ENCODE peak calls at places on chromosomes 7 and 10, in four cellular contexts. D, B, A and J are unnamed samples.

GRCh38 chr10:13371879-13372470 is 23.9 kb upstream of the SEPHS1 start:
- DNase-seq in D (peak), B (peak), A (peak), J (peak)

GRCh38 chr10:110901954-110902819 is 16.8 kb downstream of the BBIP1 start:
- DNase-seq in B (no peak), A (peak), D (no peak), J (no peak)

GRCh38 chr7:7816084-7816483 is 97.7 kb upstream of the RPA3 start:
- DNase-seq in A (no peak), B (no peak), D (no peak), J (peak)

GRCh38 chr10:73060738-73061635 is 35.7 kb downstream of the P4HA1 start:
- DNase-seq in D (no peak), B (peak), A (peak), J (peak)

GRCh38 chr10:68559872-68560200 is 301 bp upstream of the TET1 start:
- DNase-seq in B (no peak), D (no peak), A (peak), J (no peak)

GRCh38 chr10:5442056-5442989 is 30.0 kb downstream of the NET1 start:
- DNase-seq in B (peak), D (no peak), A (peak), J (peak)

GRCh38 chr10:72736176-72736795 is 44.3 kb downstream of the MCU start:
- DNase-seq in A (peak), D (no peak), B (peak), J (no peak)

GRCh38 chr10:122404576-122404975 is 30.1 kb downstream of the PLEKHA1 start:
- DNase-seq in B (no peak), A (no peak), D (no peak), J (no peak)

GRCh38 chr10:132880148-132880981 is 62.0 kb downstream of the CFAP46 start:
- DNase-seq in D (no peak), A (no peak), B (no peak), J (no peak)

GRCh38 chr10:60975716-60976115 is 31.7 kb upstream of the RHOBTB1 start:
- DNase-seq in D (no peak), B (no peak), A (peak), J (no peak)

GRCh38 chr7:29957921-29958320 is 31.7 kb downstream of the SCRN1 start:
- DNase-seq in D (no peak), B (no peak), A (no peak), J (no peak)

GRCh38 chr7:27586825-27587224 is 75.9 kb downstream of the HIBADH start:
- DNase-seq in D (no peak), B (peak), A (no peak), J (peak)

GRCh38 chr10:123970207-123970926 is 78.8 kb upstream of the CPXM2 start:
- DNase-seq in A (no peak), B (no peak), D (no peak), J (no peak)

GRCh38 chr10:28559661-28560060 is 26.7 kb downstream of the WAC start:
- DNase-seq in A (no peak), D (no peak), B (no peak), J (no peak)

GRCh38 chr7:103075337-103075918 is 488 bp downstream of the ARMC10 start:
- DNase-seq in D (peak), A (peak), B (peak), J (peak)

GRCh38 chr7:47147213-47147631 is 434.7 kb downstream of the TNS3 start:
- DNase-seq in A (no peak), D (peak), B (no peak), J (no peak)

GRCh38 chr7:54814401-54814800 is 55.4 kb upstream of the SEC61G start:
- DNase-seq in D (no peak), A (no peak), B (no peak), J (no peak)

GRCh38 chr7:149719050-149719899 is 54.1 kb downstream of the ZNF467 start:
- DNase-seq in B (no peak), D (no peak), A (peak), J (no peak)

GRCh38 chr10:127119901-127120300 is 76.5 kb downstream of the INSYN2A start:
- DNase-seq in A (no peak), D (no peak), B (no peak), J (no peak)

GRCh38 chr10:8712653-8713052 is 658.2 kb downstream of the GATA3 start:
- DNase-seq in A (no peak), D (no peak), B (no peak), J (no peak)

GRCh38 chr7:116145245-116145852 is 65.0 kb upstream of the TES start:
- DNase-seq in A (no peak), B (no peak), D (no peak), J (peak)
- H3K4me3 ChIP-seq in A (no peak), B (no peak), D (no peak), J (no peak)

DNA sequence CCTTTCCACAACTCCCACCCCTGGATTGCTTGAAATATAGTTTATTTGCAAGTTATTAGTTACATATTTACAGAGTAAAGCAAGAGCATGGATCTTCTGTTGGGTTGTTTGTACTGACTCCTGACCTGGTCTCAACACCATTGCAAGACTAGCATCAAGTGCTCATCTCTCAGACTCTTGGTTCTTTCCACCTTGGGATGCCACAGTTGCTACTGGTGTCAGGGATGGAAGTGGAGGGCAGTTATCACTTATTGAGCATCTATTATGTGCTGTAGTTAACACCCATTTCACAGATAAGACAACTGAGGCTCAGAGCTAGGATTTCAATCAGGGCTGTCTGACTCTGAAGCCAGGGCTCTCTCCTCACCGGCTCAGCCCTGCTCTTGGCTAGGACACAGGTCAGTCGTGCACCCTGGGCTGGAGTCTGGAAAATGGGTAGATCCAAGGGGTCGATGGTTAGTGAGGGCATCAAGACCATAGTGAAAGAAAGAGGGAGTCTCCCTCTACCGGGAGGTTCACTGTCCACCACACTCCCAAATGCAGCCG is 614 bp upstream of the ADAMTS14 start:
- DNase-seq in A (no peak), D (no peak), B (no peak), J (no peak)
- TF ChIP-seq CTCF in A (no peak), D (no peak), B (no peak), J (no peak)

GRCh38 chr7:26291251-26291650 is 411 bp upstream of the SNX10 start:
- DNase-seq in B (no peak), D (no peak), A (no peak), J (no peak)

GRCh38 chr7:26292768-26293560 is 1.3 kb downstream of the SNX10 start:
- DNase-seq in A (peak), B (no peak), D (peak), J (peak)

GRCh38 chr7:26291699-26292538 is at the start of gene SNX10:
- DNase-seq in A (peak), D (peak), B (peak), J (peak)

GRCh38 chr7:26295015-26295414 is 3.4 kb downstream of the SNX10 start:
- DNase-seq in D (no peak), B (no peak), A (no peak), J (no peak)

DNA sequence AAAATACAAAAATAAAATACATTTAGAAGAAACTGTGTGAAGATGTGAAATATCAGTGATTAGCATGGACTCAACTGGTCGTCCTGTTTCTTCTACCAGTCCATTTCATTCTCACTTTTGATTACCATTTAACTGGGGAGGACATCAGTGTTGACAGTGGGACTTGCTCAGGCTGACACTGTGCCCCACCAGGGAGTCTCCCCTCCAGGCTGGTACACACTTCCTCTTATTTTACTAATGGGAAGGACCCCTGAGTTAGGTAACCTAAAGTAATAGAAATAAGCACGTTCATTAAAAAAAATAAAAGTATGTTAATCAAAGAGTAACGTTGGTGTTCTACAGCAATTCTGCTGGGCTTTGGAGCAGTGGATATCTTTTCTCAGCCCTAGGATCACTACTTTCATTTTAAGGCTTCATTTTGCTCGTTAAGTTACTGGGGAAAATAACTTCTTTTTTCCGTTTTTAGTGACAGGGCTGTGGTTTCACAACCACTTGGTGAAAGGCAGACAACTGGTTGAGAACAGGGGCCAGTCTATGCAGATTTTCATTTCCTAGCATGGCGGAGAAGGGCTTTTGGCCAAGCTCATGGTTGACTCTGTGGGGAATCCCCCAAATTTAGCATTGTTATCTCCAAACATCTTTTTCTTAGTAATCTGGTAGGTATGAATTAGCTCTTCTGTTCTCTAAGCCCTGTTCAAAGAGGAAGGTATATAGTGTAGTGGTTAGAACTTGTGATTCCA is 2.1 kb downstream of the SNX10 start:
- DNase-seq in D (no peak), A (peak), B (no peak), J (peak)
- H3K4me3 ChIP-seq in D (peak), A (peak), B (no peak), J (peak)

GRCh38 chr10:96334888-96335526 is 23.8 kb downstream of the OPALIN start:
- DNase-seq in D (no peak), A (peak), B (peak), J (peak)
- TF ChIP-seq CTCF in D (peak), A (peak), B (peak), J (peak)

GRCh38 chr7:100389437-100390088 is 16.3 kb downstream of the PILRA start:
- DNase-seq in D (no peak), A (peak), B (no peak), J (no peak)
- H3K4me3 ChIP-seq in D (no peak), A (no peak), B (no peak), J (no peak)

GRCh38 chr7:51261117-51261835 is 55.3 kb downstream of the COBL start:
- DNase-seq in B (no peak), A (no peak), D (no peak), J (no peak)

GRCh38 chr7:51261950-51262795 is 54.4 kb downstream of the COBL start:
- DNase-seq in B (no peak), D (no peak), A (no peak), J (no peak)

GRCh38 chr7:51256916-51257315 is 59.7 kb downstream of the COBL start:
- DNase-seq in D (no peak), B (no peak), A (no peak), J (no peak)

GRCh38 chr7:51260516-51260915 is 56.1 kb downstream of the COBL start:
- DNase-seq in B (no peak), A (no peak), D (no peak), J (no peak)

GRCh38 chr7:51259766-51260165 is 56.8 kb downstream of the COBL start:
- DNase-seq in A (no peak), B (no peak), D (no peak), J (no peak)
- TF ChIP-seq CTCF in A (no peak), B (no peak), D (no peak), J (no peak)

GRCh38 chr10:129645487-129645886 is 178.4 kb downstream of the MGMT start:
- DNase-seq in D (no peak), B (no peak), A (no peak), J (no peak)
- H3K4me3 ChIP-seq in D (no peak), B (no peak), A (no peak), J (no peak)

GRCh38 chr7:107661865-107662379 is 1.3 kb downstream of the SLC26A4 start:
- DNase-seq in B (no peak), A (no peak), D (no peak), J (no peak)
- TF ChIP-seq CTCF in B (no peak), A (no peak), D (no peak), J (no peak)

DNA sequence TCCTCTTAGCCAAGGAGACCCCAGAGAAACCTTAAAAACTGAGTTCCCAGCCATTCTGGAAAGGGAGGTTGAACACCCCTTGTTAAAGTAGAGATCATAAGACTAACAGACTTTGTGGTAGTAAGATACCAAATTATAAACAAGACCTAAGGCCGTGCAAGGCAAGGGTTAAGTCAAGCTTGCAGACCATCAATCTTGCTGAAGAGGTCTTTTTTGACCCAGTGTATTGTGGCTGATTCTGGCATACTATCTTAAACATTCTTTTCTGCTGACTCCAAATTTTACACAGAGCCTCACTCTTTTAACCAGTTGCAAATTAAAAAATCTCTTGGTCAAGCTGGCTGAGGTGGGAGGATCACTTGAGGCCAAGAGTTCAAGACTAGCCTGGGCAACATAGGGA is 1.2 kb upstream of the TBRG4 start:
- DNase-seq in B (no peak), D (no peak), A (no peak), J (no peak)
- H3K4me3 ChIP-seq in B (peak), D (peak), A (peak), J (peak)

DNA sequence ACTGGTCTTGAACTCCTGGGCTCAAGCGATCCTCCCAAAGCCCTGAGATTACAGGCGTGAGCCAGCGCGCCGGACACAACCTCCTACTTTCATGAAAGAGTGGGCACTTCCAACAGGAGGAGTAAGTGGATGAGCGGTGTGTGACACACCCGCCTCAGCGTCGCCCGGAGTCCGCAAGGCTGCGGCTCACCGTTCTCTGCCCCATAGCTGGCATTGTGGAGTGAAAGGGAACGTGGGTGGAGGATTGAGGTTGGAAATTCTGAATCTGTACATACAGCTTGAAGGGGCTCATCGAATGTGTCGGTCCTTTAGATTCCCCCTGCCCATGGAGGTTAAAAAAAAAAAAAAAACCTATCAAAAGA is 534 bp upstream of the PRXL2A start:
- DNase-seq in B (no peak), A (no peak), D (peak), J (no peak)
- TF ChIP-seq CTCF in B (no peak), A (no peak), D (no peak), J (no peak)